ENCODE peak calls at places on chromosome 20, in nine cellular contexts. U, H, P, C, E, S, Z, I and M are unnamed samples.

GRCh38 chr20:7415427-7415826 is 524.8 kb downstream of the HAO1 start:
- DNase-seq in U (no peak), H (no peak), P (no peak), C (no peak), E (no peak), S (no peak), Z (no peak), I (no peak), M (no peak)

GRCh38 chr20:19599200-19599599 is 158.9 kb upstream of the RIN2 start:
- DNase-seq in U (no peak), H (no peak), P (no peak), C (no peak), E (no peak), S (no peak), Z (no peak), I (no peak), M (no peak)

GRCh38 chr20:19692100-19692499 is 66.0 kb upstream of the RIN2 start:
- DNase-seq in U (no peak), H (no peak), P (no peak), C (peak), E (no peak), S (no peak), Z (no peak), I (no peak), M (no peak)

GRCh38 chr20:20083796-20084195 is 31.5 kb downstream of the CFAP61 start:
- DNase-seq in U (peak), H (no peak), P (no peak), C (peak), E (no peak), S (peak), Z (no peak), I (no peak), M (no peak)

GRCh38 chr20:11056414-11056813 is 382.6 kb upstream of the JAG1 start:
- DNase-seq in U (no peak), H (no peak), P (no peak), C (no peak), E (no peak), S (no peak), Z (no peak), I (no peak), M (no peak)

GRCh38 chr20:15555913-15556312 is 1017.3 kb downstream of the KIF16B start:
- DNase-seq in U (no peak), H (no peak), P (no peak), C (no peak), E (no peak), S (no peak), Z (no peak), I (no peak), M (no peak)

GRCh38 chr20:13322621-13323020 is 101.5 kb downstream of the ISM1 start:
- DNase-seq in U (no peak), H (no peak), P (no peak), C (no peak), E (no peak), S (no peak), Z (no peak), I (no peak), M (no peak)

GRCh38 chr20:32522775-32523612 is 62.1 kb downstream of the NOL4L start:
- DNase-seq in U (no peak), H (no peak), P (no peak), C (peak), E (no peak), S (no peak), Z (no peak), I (no peak), M (no peak)

GRCh38 chr20:5913166-5913565 is 37.2 kb downstream of the TRMT6 start:
- DNase-seq in U (no peak), H (no peak), P (no peak), C (no peak), E (no peak), S (no peak), Z (no peak), I (no peak), M (no peak)

GRCh38 chr20:14950633-14951032 is 613.2 kb upstream of the FLRT3 start:
- DNase-seq in U (no peak), H (peak), P (no peak), C (no peak), E (no peak), S (no peak), Z (no peak), I (no peak), M (no peak)

GRCh38 chr20:36875702-36876472 is at the start of gene TLDC2:
- DNase-seq in U (no peak), H (no peak), P (no peak), C (no peak), E (peak), S (no peak), Z (no peak), I (no peak), M (no peak)

GRCh38 chr20:50729925-50730764 is 1.2 kb upstream of the PARD6B start:
- DNase-seq in U (peak), H (no peak), P (no peak), C (peak), E (peak), S (no peak), Z (no peak), I (no peak), M (no peak)

GRCh38 chr20:40997116-40997515 is 31.5 kb upstream of the TOP1 start:
- DNase-seq in U (peak), H (no peak), P (no peak), C (no peak), E (no peak), S (no peak), Z (no peak), I (no peak), M (no peak)

GRCh38 chr20:36808317-36809257 is 35.0 kb upstream of the DSN1 start:
- DNase-seq in U (peak), H (peak), P (peak), C (peak), E (peak), S (peak), Z (peak), I (peak), M (peak)

GRCh38 chr20:57594092-57594911 is 25.9 kb downstream of the ZBP1 start:
- DNase-seq in U (peak), H (no peak), P (peak), C (peak), E (no peak), S (peak), Z (peak), I (peak), M (no peak)

GRCh38 chr20:15220009-15220656 is 882.7 kb upstream of the FLRT3 start:
- DNase-seq in U (no peak), H (no peak), P (no peak), C (no peak), E (no peak), S (no peak), Z (no peak), I (no peak), M (no peak)

GRCh38 chr20:17896247-17896723 is 72.3 kb downstream of the SNX5 start:
- DNase-seq in U (no peak), H (peak), P (no peak), C (no peak), E (no peak), S (no peak), Z (no peak), I (no peak), M (no peak)

GRCh38 chr20:3239026-3239866 is at the start of gene SLC4A11:
- DNase-seq in U (peak), H (no peak), P (peak), C (peak), E (peak), S (peak), Z (peak), I (peak), M (peak)

GRCh38 chr20:15711177-15711576 is 862.1 kb downstream of the KIF16B start:
- DNase-seq in U (no peak), H (no peak), P (no peak), C (no peak), E (no peak), S (no peak), Z (no peak), I (no peak), M (no peak)

GRCh38 chr20:60627751-60628565 is 624.1 kb upstream of the CDH4 start:
- DNase-seq in U (peak), H (no peak), P (no peak), C (no peak), E (no peak), S (no peak), Z (no peak), I (no peak), M (no peak)

GRCh38 chr20:64056889-64057627 is 5.9 kb upstream of the TCEA2 start:
- DNase-seq in U (peak), H (no peak), P (peak), C (no peak), E (no peak), S (no peak), Z (no peak), I (no peak), M (no peak)

GRCh38 chr20:42097741-42098140 is 479.6 kb upstream of the CHD6 start:
- DNase-seq in U (no peak), H (no peak), P (no peak), C (no peak), E (no peak), S (no peak), Z (no peak), I (no peak), M (no peak)

GRCh38 chr20:53774487-53775203 is 181.0 kb upstream of the ZNF217 start:
- DNase-seq in U (no peak), H (no peak), P (no peak), C (peak), E (no peak), S (no peak), Z (no peak), I (no peak), M (no peak)

GRCh38 chr20:845967-846893 is 12.7 kb downstream of the FAM110A start:
- DNase-seq in U (no peak), H (no peak), P (peak), C (no peak), E (no peak), S (no peak), Z (peak), I (no peak), M (no peak)

GRCh38 chr20:1895674-1896496 is 678 bp downstream of the SIRPA start:
- DNase-seq in U (peak), H (peak), P (peak), C (no peak), E (peak), S (no peak), Z (no peak), I (no peak), M (no peak)
- H3K27ac ChIP-seq in U (no peak), H (peak), P (peak), C (peak), E (peak), S (no peak), Z (no peak), I (peak), M (peak)

GRCh38 chr20:62406635-62407176 is 379 bp downstream of the CABLES2 start:
- DNase-seq in U (no peak), H (no peak), P (no peak), C (no peak), E (peak), S (no peak), Z (peak), I (no peak), M (no peak)
- H3K27ac ChIP-seq in U (no peak), H (peak), P (peak), C (peak), E (no peak), S (no peak), Z (peak), I (no peak), M (no peak)

GRCh38 chr20:24962182-24962492 is 13.1 kb downstream of the CST7 start:
- DNase-seq in U (no peak), H (no peak), P (no peak), C (no peak), E (no peak), S (no peak), Z (no peak), I (no peak), M (no peak)
- H3K27ac ChIP-seq in U (no peak), H (no peak), P (no peak), C (no peak), E (no peak), S (no peak), Z (peak), I (no peak), M (no peak)

GRCh38 chr20:38168791-38169589 is 3.9 kb upstream of the TGM2 start:
- DNase-seq in U (no peak), H (no peak), P (peak), C (no peak), E (no peak), S (no peak), Z (no peak), I (peak), M (no peak)
- H3K27ac ChIP-seq in U (no peak), H (peak), P (peak), C (peak), E (peak), S (no peak), Z (no peak), I (peak), M (peak)

GRCh38 chr20:34525342-34525708 is 9.1 kb downstream of the DYNLRB1 start:
- DNase-seq in U (no peak), H (no peak), P (no peak), C (no peak), E (no peak), S (no peak), Z (peak), I (no peak), M (no peak)
- H3K27ac ChIP-seq in U (peak), H (peak), P (peak), C (peak), E (peak), S (no peak), Z (no peak), I (peak), M (peak)

DNA sequence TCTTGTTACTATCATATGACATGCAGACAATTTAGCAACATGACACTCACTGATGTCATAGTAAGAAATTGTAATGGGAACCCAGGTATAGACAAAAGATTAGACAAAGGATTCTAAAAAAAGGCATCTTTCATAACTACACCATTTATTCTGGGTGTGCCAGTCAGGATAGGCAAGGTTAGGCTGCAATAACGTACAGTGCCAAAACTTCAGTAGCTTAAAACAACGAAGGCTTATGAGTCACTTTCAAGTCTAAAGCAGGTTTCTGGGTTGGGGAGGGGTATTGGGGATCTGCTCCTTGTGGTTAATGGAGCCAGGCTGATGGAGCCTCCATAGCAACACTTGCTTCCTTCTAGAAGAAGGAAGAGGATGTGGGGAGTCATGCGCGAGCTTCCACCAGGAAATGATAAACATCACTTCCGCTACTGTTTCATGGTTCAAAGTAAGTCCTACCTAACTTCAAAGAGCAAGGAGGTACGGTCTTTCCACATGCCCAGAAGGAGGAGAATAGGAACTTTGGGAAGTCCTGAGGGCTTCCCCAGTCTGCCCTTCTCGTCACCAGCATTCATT is 2.0 kb upstream of the GTSF1L start:
- DNase-seq in U (no peak), H (no peak), P (no peak), C (no peak), E (no peak), S (no peak), Z (no peak), I (no peak), M (no peak)
- H3K27ac ChIP-seq in U (no peak), H (no peak), P (no peak), C (no peak), E (no peak), S (no peak), Z (no peak), I (no peak), M (no peak)

DNA sequence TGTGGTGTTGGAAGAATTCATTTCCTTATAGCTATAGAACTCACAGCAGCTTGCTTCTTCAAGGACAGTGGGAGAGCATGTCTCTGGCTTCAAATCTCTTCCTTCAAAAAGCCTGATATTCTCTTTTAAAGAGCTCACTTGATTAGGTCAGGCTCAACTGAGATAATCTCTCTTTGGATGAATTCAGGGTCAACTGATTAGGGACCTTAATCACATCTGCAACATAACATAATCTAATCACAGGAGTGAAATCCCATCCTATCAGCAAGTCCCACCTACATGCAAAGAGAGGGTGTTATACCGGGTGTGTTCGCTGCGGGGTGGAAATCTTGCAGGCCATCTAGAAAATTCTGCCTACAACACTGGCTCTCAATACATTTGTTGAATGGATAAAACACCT is 77.6 kb upstream of the SULF2 start:
- DNase-seq in U (no peak), H (no peak), P (no peak), C (no peak), E (no peak), S (no peak), Z (no peak), I (no peak), M (no peak)
- H3K27ac ChIP-seq in U (no peak), H (peak), P (no peak), C (no peak), E (no peak), S (no peak), Z (no peak), I (no peak), M (no peak)

DNA sequence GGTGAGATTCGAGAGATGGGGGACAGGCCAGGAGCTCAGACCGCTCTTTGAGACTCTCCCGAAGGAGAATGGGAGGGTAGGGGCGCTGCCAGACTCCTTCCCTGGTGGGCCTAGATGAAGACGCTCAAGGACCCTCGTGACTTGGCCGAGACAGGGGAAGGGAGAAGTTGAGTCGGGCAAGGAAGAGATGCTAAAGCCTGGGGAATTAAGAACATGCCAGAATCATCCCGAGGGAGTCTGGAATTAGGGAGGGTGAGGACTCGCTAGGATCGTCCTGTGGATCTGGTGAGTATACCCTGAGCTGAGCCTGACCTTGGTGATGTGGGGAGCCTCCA is 529 bp downstream of the UBE2C start:
- DNase-seq in U (no peak), H (no peak), P (no peak), C (no peak), E (no peak), S (no peak), Z (no peak), I (no peak), M (no peak)
- H3K27ac ChIP-seq in U (peak), H (no peak), P (no peak), C (peak), E (no peak), S (no peak), Z (no peak), I (no peak), M (no peak)